ENCODE peak calls at places on chromosomes 16 and 17, in five cellular contexts. N, R, D, L and B are unnamed samples.

GRCh38 chr16:79651363-79651762 is 50.8 kb upstream of the MAF start:
- DNase-seq in R (no peak), D (peak), L (no peak), N (no peak), B (no peak)

GRCh38 chr17:56262854-56263253 is 109.6 kb downstream of the ANKFN1 start:
- DNase-seq in N (no peak), L (no peak), D (no peak), R (no peak), B (no peak)

GRCh38 chr17:38341035-38341721 is 2.6 kb downstream of the GPR179 start:
- DNase-seq in D (peak), N (peak), L (no peak), R (no peak), B (peak)

GRCh38 chr17:57892146-57892819 is 42.4 kb upstream of the MRPS23 start:
- DNase-seq in N (peak), L (peak), R (peak), D (peak), B (peak)

GRCh38 chr17:28342313-28342712 is 6.8 kb downstream of the TNFAIP1 start:
- DNase-seq in R (no peak), N (no peak), L (no peak), D (no peak), B (no peak)

GRCh38 chr16:59701987-59702386 is 967.9 kb upstream of the GOT2 start:
- DNase-seq in N (no peak), R (no peak), L (no peak), D (no peak), B (no peak)

GRCh38 chr17:34703533-34703932 is 124.2 kb downstream of the TMEM132E start:
- DNase-seq in R (peak), D (no peak), L (no peak), N (no peak), B (peak)

GRCh38 chr16:69131749-69132423 is 502 bp downstream of the CHTF8 start:
- DNase-seq in N (peak), D (peak), L (peak), R (peak), B (peak)

GRCh38 chr17:38705803-38706624 is 941 bp downstream of the MLLT6 start:
- DNase-seq in R (peak), D (peak), L (peak), N (no peak), B (peak)

GRCh38 chr17:81735181-81736102 is 23.4 kb downstream of the SLC25A10 start:
- DNase-seq in D (peak), L (peak), N (peak), R (peak), B (no peak)

GRCh38 chr17:20300399-20301037 is 166.8 kb downstream of the LGALS9B start:
- DNase-seq in N (no peak), D (peak), R (no peak), L (no peak), B (no peak)

GRCh38 chr17:20993863-20994778 is 48.7 kb downstream of the USP22 start:
- DNase-seq in R (no peak), D (no peak), L (no peak), N (no peak), B (no peak)

GRCh38 chr16:57032931-57033330 is 43.6 kb downstream of the NLRC5 start:
- DNase-seq in L (no peak), N (no peak), R (no peak), D (no peak), B (no peak)

GRCh38 chr16:86604436-86605220 is 26.3 kb downstream of the FOXL1 start:
- DNase-seq in R (no peak), D (no peak), L (peak), N (no peak), B (no peak)

GRCh38 chr16:3819741-3820724 is 60.5 kb downstream of the CREBBP start:
- DNase-seq in D (peak), N (peak), L (no peak), R (no peak), B (peak)

GRCh38 chr17:39769974-39770587 is 32.3 kb downstream of the GRB7 start:
- DNase-seq in R (no peak), N (peak), D (peak), L (peak), B (peak)

GRCh38 chr17:40577611-40578065 is 12.4 kb upstream of the CCR7 start:
- DNase-seq in R (no peak), D (no peak), L (peak), N (no peak), B (no peak)

GRCh38 chr16:71895679-71896385 is 501 bp downstream of the IST1 start:
- DNase-seq in N (no peak), L (peak), R (peak), D (peak), B (peak)

GRCh38 chr16:72999541-73000019 is 48.3 kb downstream of the ZFHX3 start:
- DNase-seq in R (no peak), L (no peak), N (no peak), D (no peak), B (no peak)

GRCh38 chr17:41796066-41796895 is 9.8 kb upstream of the JUP start:
- DNase-seq in N (no peak), D (no peak), L (no peak), R (peak), B (no peak)

GRCh38 chr16:54477766-54478165 is 191.2 kb upstream of the IRX3 start:
- DNase-seq in D (peak), R (no peak), N (no peak), L (no peak), B (peak)

GRCh38 chr16:82562183-82562677 is 64.5 kb upstream of the CDH13 start:
- DNase-seq in L (no peak), R (no peak), D (no peak), N (no peak), B (no peak)

GRCh38 chr17:40086150-40087044 is 14.0 kb downstream of the NR1D1 start:
- DNase-seq in L (peak), R (peak), N (peak), D (no peak), B (peak)

GRCh38 chr17:45162022-45162687 is 480 bp downstream of the HEXIM2 start:
- DNase-seq in R (no peak), N (no peak), L (no peak), D (no peak), B (no peak)

GRCh38 chr17:74757502-74757901 is 9.1 kb downstream of the NHERF1 start:
- DNase-seq in N (no peak), D (peak), L (no peak), R (no peak), B (peak)

GRCh38 chr17:78999056-78999768 is 10.4 kb downstream of the CANT1 start:
- DNase-seq in N (no peak), D (no peak), R (no peak), L (no peak), B (no peak)

GRCh38 chr17:40499551-40500189 is 1.8 kb downstream of the TNS4 start:
- DNase-seq in L (no peak), D (peak), R (peak), N (peak), B (peak)

GRCh38 chr17:18194394-18194793 is 10.8 kb downstream of the ALKBH5 start:
- DNase-seq in L (no peak), R (no peak), D (no peak), N (no peak), B (no peak)

GRCh38 chr16:77246160-77246559 is 47.0 kb downstream of the SYCE1L start:
- DNase-seq in L (no peak), N (no peak), R (no peak), D (no peak), B (no peak)

GRCh38 chr17:6608321-6608720 is 32.2 kb downstream of the KIAA0753 start:
- DNase-seq in R (no peak), D (no peak), N (no peak), L (no peak), B (no peak)

GRCh38 chr16:23423496-23424049 is 29.4 kb downstream of the COG7 start:
- DNase-seq in D (peak), N (peak), L (no peak), R (no peak), B (peak)